ENCODE peak calls at places on chromosomes 7 and 10, in six cellular contexts. Z, C, B, O, E and F are unnamed samples.

GRCh38 chr10:15370741-15371701 is at the start of gene FAM171A1:
- DNase-seq in E (peak; percentile 40), C (peak; percentile 58), Z (no peak), B (peak; percentile 72), O (peak; percentile 75), F (peak; percentile 71)

GRCh38 chr7:52838981-52839411 is 196.4 kb upstream of the POM121L12 start:
- DNase-seq in C (peak; percentile 73), O (no peak), B (no peak), E (peak; percentile 7), Z (no peak), F (no peak)

GRCh38 chr10:23630880-23631279 is 192.0 kb downstream of the OTUD1 start:
- DNase-seq in Z (no peak), B (no peak), E (no peak), C (no peak), O (no peak), F (no peak)

GRCh38 chr10:107873007-107873406 is 708.5 kb upstream of the SORCS1 start:
- DNase-seq in Z (no peak), B (no peak), E (peak; percentile 91), O (no peak), C (no peak), F (no peak)

GRCh38 chr10:110577056-110577455 is 9.6 kb downstream of the SMC3 start:
- DNase-seq in C (no peak), E (no peak), O (no peak), Z (no peak), B (no peak), F (no peak)

GRCh38 chr10:58282615-58283014 is 13.7 kb downstream of the CISD1 start:
- DNase-seq in B (no peak), O (no peak), C (peak; percentile 32), Z (peak; percentile 31), E (no peak), F (peak; percentile 51)

GRCh38 chr10:58919927-58920654 is 256.4 kb upstream of the PHYHIPL start:
- DNase-seq in O (no peak), B (no peak), E (peak; percentile 95), C (peak; percentile 94), Z (no peak), F (no peak)

GRCh38 chr10:4059471-4060138 is 274.6 kb upstream of the KLF6 start:
- DNase-seq in Z (peak; percentile 24), C (no peak), B (no peak), E (no peak), O (no peak), F (peak; percentile 10)

GRCh38 chr10:1754506-1755177 is 17.3 kb upstream of the ADARB2 start:
- DNase-seq in C (no peak), E (no peak), O (no peak), Z (no peak), B (no peak), F (no peak)

GRCh38 chr10:98879486-98879885 is 356.2 kb downstream of the HPSE2 start:
- DNase-seq in O (no peak), Z (no peak), B (no peak), C (no peak), E (no peak), F (no peak)

GRCh38 chr10:13485623-13486022 is 43.2 kb downstream of the BEND7 start:
- DNase-seq in C (peak; percentile 2), E (peak; percentile 1), O (no peak), Z (peak; percentile 2), B (no peak), F (no peak)

GRCh38 chr10:79890469-79890868 is 58.4 kb downstream of the SFTPD start:
- DNase-seq in B (no peak), Z (no peak), O (no peak), E (no peak), C (no peak), F (no peak)

GRCh38 chr7:114569160-114569559 is 154.5 kb downstream of the FOXP2 start:
- DNase-seq in B (no peak), E (no peak), O (no peak), Z (no peak), C (no peak), F (no peak)

GRCh38 chr10:74307061-74307651 is 156.1 kb downstream of the ADK start:
- DNase-seq in O (no peak), C (no peak), B (no peak), Z (no peak), E (no peak), F (no peak)

DNA sequence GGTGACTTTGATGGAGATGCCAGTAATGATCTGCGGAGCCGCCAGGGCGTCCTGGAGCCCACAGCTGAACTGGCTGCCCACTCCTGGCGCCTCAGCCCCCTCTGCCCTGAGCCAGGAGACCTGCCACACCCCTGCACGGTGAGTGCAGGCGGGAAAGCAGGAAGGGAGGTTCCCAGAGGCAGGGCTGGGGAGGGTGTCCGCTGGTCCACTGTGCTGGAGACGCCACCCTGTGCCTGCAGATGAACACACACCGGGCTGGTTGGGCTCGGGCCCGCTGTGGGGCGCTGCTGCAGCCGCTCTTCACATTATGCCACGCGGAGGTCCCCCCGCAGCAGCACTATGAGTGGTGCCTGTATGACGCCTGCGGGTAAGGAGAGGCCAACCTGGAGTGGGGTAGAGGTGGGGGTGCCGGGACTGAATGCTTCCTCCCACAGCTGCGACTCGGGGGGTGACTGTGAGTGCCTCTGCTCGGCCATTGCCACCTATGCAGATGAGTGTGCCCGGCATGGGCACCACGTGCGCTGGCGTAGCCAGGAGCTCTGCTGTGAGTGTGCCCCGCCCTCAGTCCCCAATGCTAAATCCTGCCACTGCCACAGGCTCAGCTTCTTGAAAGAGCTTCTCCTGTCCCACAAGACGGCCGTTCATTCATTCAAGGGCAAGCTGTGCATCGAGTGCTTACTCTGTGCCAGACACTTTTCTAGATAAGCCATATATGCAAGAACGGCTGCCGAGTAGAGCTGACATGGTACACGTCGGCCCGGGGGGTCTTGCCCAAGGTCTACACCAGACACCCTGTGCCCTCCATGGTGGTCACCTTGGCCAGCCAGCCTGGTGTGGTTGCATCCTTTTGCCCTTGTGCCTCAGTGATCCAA is 14.3 kb upstream of the ZNF467 start:
- DNase-seq in O (no peak), B (no peak), C (no peak), E (peak; percentile 9), Z (no peak), F (no peak)
- TF ChIP-seq CTCF in O (peak; percentile 43), B (no peak), C (peak; percentile 13), E (peak; percentile 39), Z (peak; percentile 32), F (no peak)

DNA sequence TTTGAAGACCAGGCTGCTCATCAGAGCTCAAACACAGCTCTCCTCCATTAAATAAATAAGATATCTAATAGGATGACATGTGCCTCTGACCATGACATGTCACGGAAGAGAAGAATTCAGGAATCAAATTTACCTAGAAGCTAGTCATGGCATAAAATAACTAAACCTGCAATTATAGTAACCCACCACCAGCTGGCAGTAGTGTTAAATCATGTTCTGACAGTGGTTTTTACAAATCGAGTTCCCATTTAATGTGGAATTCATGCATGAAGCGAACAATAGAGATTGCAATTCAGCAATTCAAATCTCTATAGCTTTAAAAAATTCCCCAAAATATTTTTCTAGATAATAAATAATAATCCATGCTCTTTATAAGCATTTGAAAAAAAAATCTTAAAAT is 74.6 kb upstream of the IKZF1 start:
- DNase-seq in E (peak; percentile 18), O (no peak), B (no peak), C (peak; percentile 2), Z (peak; percentile 68), F (no peak)
- TF ChIP-seq CTCF in E (peak; percentile 59), O (peak; percentile 43), B (no peak), C (peak; percentile 20), Z (peak; percentile 97), F (peak; percentile 98)

GRCh38 chr7:36082910-36083309 is 70.1 kb upstream of the EEPD1 start:
- DNase-seq in C (no peak), Z (no peak), B (no peak), O (no peak), E (no peak), F (no peak)
- TF ChIP-seq CTCF in C (peak; percentile 22), Z (no peak), B (no peak), O (no peak), E (no peak), F (no peak)

DNA sequence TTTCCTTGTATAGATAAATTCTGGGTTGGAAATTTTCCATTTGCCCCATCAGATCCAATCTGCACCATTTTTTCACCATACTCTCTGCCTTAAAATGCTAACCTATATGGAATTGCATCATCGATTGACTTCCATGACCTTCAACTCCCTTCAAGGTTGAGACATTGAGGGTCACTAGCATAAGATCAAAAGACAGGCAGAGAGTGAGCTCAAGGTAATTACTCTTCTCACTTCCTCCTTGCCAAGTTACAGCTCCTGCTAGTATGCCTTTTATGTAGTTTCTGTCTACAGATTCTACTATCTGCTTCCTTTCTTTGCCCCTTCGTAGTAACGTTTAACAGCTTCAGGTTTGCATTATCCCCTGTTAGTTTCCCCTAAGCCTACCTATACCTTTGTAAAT is 1127.7 kb upstream of the LRRTM3 start:
- DNase-seq in O (no peak), Z (no peak), E (no peak), B (no peak), C (no peak), F (no peak)
- TF ChIP-seq CTCF in O (no peak), Z (no peak), E (no peak), B (no peak), C (no peak), F (no peak)